ENCODE peak calls at places on chromosomes 13 and 19, in five cellular contexts. M, W, C, P and D are unnamed samples. For H3K9me3, the result is how much of the 10 kb centered on the place peaks cover.

GRCh38 chr19:44640518-44640917 is 3.2 kb upstream of the PVR start:
- DNase-seq in C (no peak), P (no peak), M (no peak), W (no peak), D (peak)

GRCh38 chr19:48596679-48597465 is 9.7 kb upstream of the SPACA4 start:
- DNase-seq in C (peak), P (no peak), W (peak), M (no peak), D (no peak)

GRCh38 chr19:44907613-44908012 is 2.0 kb downstream of the APOE start:
- DNase-seq in M (no peak), C (no peak), W (no peak), P (no peak), D (no peak)

GRCh38 chr13:64556391-64556790 is 2673.7 kb downstream of the PCDH9 start:
- DNase-seq in M (no peak), C (no peak), W (no peak), P (no peak), D (peak)

GRCh38 chr19:47322048-47322447 is 9.9 kb upstream of the C5AR2 start:
- DNase-seq in W (no peak), C (no peak), P (no peak), M (no peak), D (no peak)

GRCh38 chr19:7871530-7872305 is 2.5 kb downstream of the PRR36 start:
- DNase-seq in W (peak), C (peak), P (no peak), M (peak), D (peak)

GRCh38 chr19:35347171-35347929 is at the start of gene FFAR1:
- DNase-seq in M (peak), C (peak), P (no peak), W (peak), D (no peak)

GRCh38 chr19:15379996-15380647 is 535 bp upstream of the AKAP8 start:
- DNase-seq in P (peak), W (no peak), M (peak), C (no peak), D (peak)

GRCh38 chr19:38705197-38706019 is 38.9 kb downstream of the CAPN12 start:
- DNase-seq in M (no peak), C (no peak), P (no peak), W (no peak), D (no peak)
- H3K27ac ChIP-seq in M (peak), C (no peak), P (no peak), W (no peak), D (no peak)

GRCh38 chr19:51614789-51615188 is 15.4 kb downstream of the SIGLEC5 start:
- DNase-seq in C (no peak), M (no peak), P (no peak), W (no peak), D (no peak)
- H3K9me3 ChIP-seq in C (under half), M (under half), P (under half), W (under half), D (under half)

GRCh38 chr19:14114439-14114838 is 3.1 kb downstream of the PRKACA start:
- DNase-seq in W (no peak), P (no peak), C (no peak), M (no peak), D (no peak)

GRCh38 chr19:14116918-14117578 is 514 bp downstream of the PRKACA start:
- DNase-seq in C (peak), W (no peak), M (no peak), P (no peak), D (no peak)

GRCh38 chr19:14114854-14115253 is 2.7 kb downstream of the PRKACA start:
- DNase-seq in P (no peak), W (no peak), M (peak), C (peak), D (no peak)

GRCh38 chr19:14116525-14116917 is 1.0 kb downstream of the PRKACA start:
- DNase-seq in M (no peak), W (no peak), C (no peak), P (no peak), D (no peak)

GRCh38 chr19:14115761-14116160 is 1.8 kb downstream of the PRKACA start:
- DNase-seq in C (no peak), M (no peak), P (no peak), W (no peak), D (no peak)
- H3K27ac ChIP-seq in C (no peak), M (peak), P (no peak), W (peak), D (no peak)

GRCh38 chr19:27774337-27774736 is 1438.6 kb downstream of the UQCRFS1 start:
- DNase-seq in C (no peak), W (no peak), M (no peak), P (no peak), D (no peak)
- H3K9me3 ChIP-seq in C (half or more), W (under half), M (half or more), P (under half), D (under half)

GRCh38 chr13:113804703-113805430 is 45.8 kb downstream of the TMEM255B start:
- DNase-seq in M (no peak), P (no peak), W (no peak), C (no peak), D (no peak)
- H3K27ac ChIP-seq in M (no peak), P (no peak), W (no peak), C (no peak), D (no peak)

GRCh38 chr13:27661017-27661416 is 39.3 kb downstream of the POLR1D start:
- DNase-seq in P (no peak), M (no peak), C (no peak), W (no peak), D (no peak)
- H3K9me3 ChIP-seq in P (under half), M (under half), C (under half), W (under half), D (under half)

GRCh38 chr13:112891477-112892401 is 77.3 kb upstream of the MCF2L start:
- DNase-seq in C (no peak), P (no peak), W (no peak), M (peak), D (no peak)

GRCh38 chr13:112894673-112895481 is 74.1 kb upstream of the MCF2L start:
- DNase-seq in P (no peak), C (no peak), W (no peak), M (no peak), D (no peak)

GRCh38 chr13:112893570-112894422 is 75.2 kb upstream of the MCF2L start:
- DNase-seq in P (no peak), C (no peak), W (no peak), M (peak), D (peak)

GRCh38 chr13:112894423-112894672 is 74.7 kb upstream of the MCF2L start:
- DNase-seq in C (no peak), M (no peak), W (peak), P (no peak), D (no peak)

DNA sequence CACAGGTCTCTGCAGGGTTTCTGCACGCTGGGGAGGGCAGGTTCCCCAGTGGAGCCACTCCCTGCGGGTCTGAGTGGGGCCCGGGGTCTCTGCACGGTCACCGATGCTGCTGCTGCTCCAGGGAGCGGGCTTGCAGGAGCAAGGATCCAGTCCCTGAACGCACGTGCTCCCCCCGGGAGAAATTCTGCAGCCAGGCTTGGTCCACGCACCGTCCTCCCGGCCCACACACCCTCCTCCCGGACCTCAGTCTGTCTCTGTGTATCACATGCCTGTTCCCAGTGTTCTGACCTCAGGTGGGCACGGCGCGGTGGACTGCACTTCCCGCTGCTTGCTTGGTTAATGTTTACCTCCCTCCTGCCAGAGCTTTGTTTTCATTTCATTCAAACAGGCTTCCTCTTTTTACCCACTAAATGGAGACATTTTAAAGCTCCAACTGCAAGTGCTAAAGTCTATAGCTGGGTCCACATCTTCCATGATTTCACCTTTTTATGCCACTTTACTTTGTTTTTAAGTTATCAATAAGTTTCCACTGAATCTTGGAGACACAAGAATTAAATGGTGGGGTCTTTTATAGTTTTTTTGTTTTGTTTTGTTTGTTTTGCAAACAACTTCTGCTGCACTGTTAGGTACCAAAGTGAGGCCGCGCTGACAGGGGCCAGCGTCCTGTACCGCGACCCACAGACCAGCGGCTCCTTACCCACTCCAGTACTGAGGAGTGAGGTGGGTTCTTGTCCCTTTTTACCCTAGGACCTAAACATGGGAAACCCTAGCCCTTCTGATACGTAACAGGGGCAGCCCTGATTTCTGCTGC is 76.0 kb upstream of the MCF2L start:
- DNase-seq in P (no peak), M (peak), C (no peak), W (no peak), D (no peak)
- H3K27ac ChIP-seq in P (no peak), M (peak), C (no peak), W (no peak), D (no peak)

GRCh38 chr19:29727906-29728305 is 12.8 kb upstream of the C19orf12 start:
- DNase-seq in C (no peak), P (no peak), M (no peak), W (no peak), D (no peak)

GRCh38 chr19:29735821-29736220 is 20.8 kb upstream of the C19orf12 start:
- DNase-seq in W (no peak), M (no peak), C (no peak), P (no peak), D (no peak)

DNA sequence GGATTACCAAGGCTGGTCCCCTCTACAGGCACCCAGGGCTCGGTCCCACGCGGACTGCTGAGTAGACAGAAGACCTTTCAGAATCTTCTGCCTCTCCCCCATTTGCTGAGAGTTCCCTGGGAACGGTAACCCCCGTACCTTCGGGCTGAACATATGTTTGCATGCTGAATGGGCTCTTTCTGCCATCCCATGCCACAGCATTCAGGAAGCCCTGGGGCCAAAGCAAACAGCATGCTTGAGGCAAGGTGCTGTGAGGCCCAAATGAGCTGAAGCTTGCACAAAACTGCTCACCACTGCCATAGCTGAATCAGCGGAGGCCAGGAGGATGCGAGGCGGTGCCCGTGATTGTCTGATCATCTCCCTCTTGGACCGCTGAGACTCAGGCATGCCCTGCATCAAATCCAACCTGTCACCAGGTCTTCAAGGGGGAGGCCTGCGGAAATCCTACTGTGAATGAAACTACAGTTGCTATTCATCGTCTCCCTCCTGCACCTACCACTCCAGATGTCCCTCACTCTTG is 16.3 kb upstream of the C19orf12 start:
- DNase-seq in P (no peak), W (no peak), M (no peak), C (no peak), D (no peak)
- H3K9me3 ChIP-seq in P (under half), W (under half), M (under half), C (under half), D (under half)